ENCODE peak calls at places on chromosome 6, in nine cellular contexts. One of them, this sample, is unnamed.

GRCh38 chr6:128422200-128422599 is 98.2 kb downstream of the PTPRK start:
- DNase-seq in IMR-90: no peak
- DNase-seq in K562: no peak
- DNase-seq in HCT116: no peak
- DNase-seq in heart left ventricle: no peak
- DNase-seq in Peyer's patch: no peak
- DNase-seq in body of pancreas: no peak
- DNase-seq in lower leg skin: no peak
- DNase-seq in NB4: no peak
- DNase-seq in this sample: no peak

GRCh38 chr6:156427345-156427744 is 349.8 kb upstream of the ARID1B start:
- DNase-seq in IMR-90: peak
- DNase-seq in K562: no peak
- DNase-seq in HCT116: no peak
- DNase-seq in heart left ventricle: peak
- DNase-seq in Peyer's patch: no peak
- DNase-seq in body of pancreas: peak
- DNase-seq in lower leg skin: no peak
- DNase-seq in NB4: no peak
- DNase-seq in this sample: no peak

GRCh38 chr6:53347921-53348435 is 772 bp downstream of the ELOVL5 start:
- DNase-seq in IMR-90: peak
- DNase-seq in K562: peak
- DNase-seq in HCT116: no peak
- DNase-seq in heart left ventricle: peak
- DNase-seq in Peyer's patch: peak
- DNase-seq in body of pancreas: peak
- DNase-seq in lower leg skin: peak
- DNase-seq in NB4: peak
- DNase-seq in this sample: peak

GRCh38 chr6:56906752-56907151 is 48.2 kb upstream of the BEND6 start:
- DNase-seq in IMR-90: peak
- DNase-seq in K562: no peak
- DNase-seq in HCT116: no peak
- DNase-seq in heart left ventricle: no peak
- DNase-seq in Peyer's patch: no peak
- DNase-seq in body of pancreas: no peak
- DNase-seq in lower leg skin: no peak
- DNase-seq in NB4: no peak
- DNase-seq in this sample: no peak

GRCh38 chr6:17709476-17709875 is 2.8 kb upstream of the NUP153 start:
- DNase-seq in IMR-90: no peak
- DNase-seq in K562: no peak
- DNase-seq in HCT116: no peak
- DNase-seq in heart left ventricle: no peak
- DNase-seq in Peyer's patch: no peak
- DNase-seq in body of pancreas: no peak
- DNase-seq in lower leg skin: no peak
- DNase-seq in NB4: no peak
- DNase-seq in this sample: no peak

GRCh38 chr6:161079566-161080262 is 88.1 kb downstream of the MAP3K4 start:
- DNase-seq in IMR-90: peak
- DNase-seq in K562: no peak
- DNase-seq in HCT116: no peak
- DNase-seq in heart left ventricle: no peak
- DNase-seq in Peyer's patch: no peak
- DNase-seq in body of pancreas: no peak
- DNase-seq in lower leg skin: no peak
- DNase-seq in NB4: no peak
- DNase-seq in this sample: no peak

GRCh38 chr6:133568970-133569889 is 319.7 kb upstream of the TCF21 start:
- DNase-seq in IMR-90: peak
- DNase-seq in K562: peak
- DNase-seq in HCT116: peak
- DNase-seq in heart left ventricle: peak
- DNase-seq in Peyer's patch: no peak
- DNase-seq in body of pancreas: peak
- DNase-seq in lower leg skin: peak
- DNase-seq in NB4: peak
- DNase-seq in this sample: peak

GRCh38 chr6:16320533-16321340 is 82.3 kb downstream of the GMPR start:
- DNase-seq in IMR-90: peak
- DNase-seq in K562: no peak
- DNase-seq in HCT116: no peak
- DNase-seq in heart left ventricle: no peak
- DNase-seq in Peyer's patch: no peak
- DNase-seq in body of pancreas: no peak
- DNase-seq in lower leg skin: peak
- DNase-seq in NB4: no peak
- DNase-seq in this sample: no peak

GRCh38 chr6:36642913-36643817 is 35.3 kb upstream of the CDKN1A start:
- DNase-seq in IMR-90: peak
- DNase-seq in K562: no peak
- DNase-seq in HCT116: no peak
- DNase-seq in heart left ventricle: peak
- DNase-seq in Peyer's patch: peak
- DNase-seq in body of pancreas: peak
- DNase-seq in lower leg skin: peak
- DNase-seq in NB4: no peak
- DNase-seq in this sample: no peak

GRCh38 chr6:83884523-83884922 is 25.0 kb downstream of the CYB5R4 start:
- DNase-seq in IMR-90: peak
- DNase-seq in K562: peak
- DNase-seq in HCT116: peak
- DNase-seq in heart left ventricle: no peak
- DNase-seq in Peyer's patch: no peak
- DNase-seq in body of pancreas: no peak
- DNase-seq in lower leg skin: no peak
- DNase-seq in NB4: peak
- DNase-seq in this sample: peak

GRCh38 chr6:161189891-161190290 is 84.0 kb downstream of the AGPAT4 start:
- DNase-seq in IMR-90: no peak
- DNase-seq in K562: no peak
- DNase-seq in HCT116: no peak
- DNase-seq in heart left ventricle: no peak
- DNase-seq in Peyer's patch: no peak
- DNase-seq in body of pancreas: no peak
- DNase-seq in lower leg skin: no peak
- DNase-seq in NB4: no peak
- DNase-seq in this sample: no peak

GRCh38 chr6:131182991-131183425 is 47.7 kb downstream of the AKAP7 start:
- DNase-seq in IMR-90: peak
- DNase-seq in K562: no peak
- DNase-seq in HCT116: no peak
- DNase-seq in heart left ventricle: no peak
- DNase-seq in Peyer's patch: no peak
- DNase-seq in body of pancreas: peak
- DNase-seq in lower leg skin: no peak
- DNase-seq in NB4: peak
- DNase-seq in this sample: no peak

GRCh38 chr6:26613717-26614683 is 17.2 kb downstream of the ABT1 start:
- DNase-seq in IMR-90: no peak
- DNase-seq in K562: no peak
- DNase-seq in HCT116: no peak
- DNase-seq in heart left ventricle: no peak
- DNase-seq in Peyer's patch: no peak
- DNase-seq in body of pancreas: no peak
- DNase-seq in lower leg skin: no peak
- DNase-seq in NB4: no peak
- DNase-seq in this sample: no peak

GRCh38 chr6:136923116-136923953 is 1.2 kb downstream of the SLC35D3 start:
- DNase-seq in IMR-90: no peak
- DNase-seq in K562: no peak
- DNase-seq in HCT116: no peak
- DNase-seq in heart left ventricle: no peak
- DNase-seq in Peyer's patch: no peak
- DNase-seq in body of pancreas: no peak
- DNase-seq in lower leg skin: no peak
- DNase-seq in NB4: no peak
- DNase-seq in this sample: peak

GRCh38 chr6:31356946-31357466 is at the start of gene HLA-B:
- DNase-seq in IMR-90: peak
- DNase-seq in K562: no peak
- DNase-seq in HCT116: peak
- DNase-seq in heart left ventricle: peak
- DNase-seq in Peyer's patch: peak
- DNase-seq in body of pancreas: peak
- DNase-seq in lower leg skin: peak
- DNase-seq in NB4: peak
- DNase-seq in this sample: peak

GRCh38 chr6:51711876-51712275 is 375.5 kb downstream of the PKHD1 start:
- DNase-seq in IMR-90: no peak
- DNase-seq in K562: no peak
- DNase-seq in HCT116: no peak
- DNase-seq in heart left ventricle: no peak
- DNase-seq in Peyer's patch: no peak
- DNase-seq in body of pancreas: no peak
- DNase-seq in lower leg skin: no peak
- DNase-seq in NB4: no peak
- DNase-seq in this sample: no peak

GRCh38 chr6:32968770-32969684 is 633 bp downstream of the BRD2 start:
- DNase-seq in IMR-90: peak
- DNase-seq in K562: peak
- DNase-seq in HCT116: peak
- DNase-seq in heart left ventricle: peak
- DNase-seq in Peyer's patch: peak
- DNase-seq in body of pancreas: peak
- DNase-seq in lower leg skin: peak
- DNase-seq in NB4: peak
- DNase-seq in this sample: peak

GRCh38 chr6:139514819-139515218 is 140.4 kb upstream of the CITED2 start:
- DNase-seq in IMR-90: no peak
- DNase-seq in K562: no peak
- DNase-seq in HCT116: no peak
- DNase-seq in heart left ventricle: no peak
- DNase-seq in Peyer's patch: no peak
- DNase-seq in body of pancreas: no peak
- DNase-seq in lower leg skin: no peak
- DNase-seq in NB4: no peak
- DNase-seq in this sample: peak

GRCh38 chr6:16338577-16339262 is 100.3 kb downstream of the GMPR start:
- DNase-seq in IMR-90: peak
- DNase-seq in K562: no peak
- DNase-seq in HCT116: no peak
- DNase-seq in heart left ventricle: peak
- DNase-seq in Peyer's patch: no peak
- DNase-seq in body of pancreas: peak
- DNase-seq in lower leg skin: peak
- DNase-seq in NB4: no peak
- DNase-seq in this sample: no peak

GRCh38 chr6:107634147-107635057 is 144.5 kb downstream of the SOBP start:
- DNase-seq in IMR-90: no peak
- DNase-seq in K562: no peak
- DNase-seq in HCT116: no peak
- DNase-seq in heart left ventricle: no peak
- DNase-seq in Peyer's patch: no peak
- DNase-seq in body of pancreas: no peak
- DNase-seq in lower leg skin: no peak
- DNase-seq in NB4: no peak
- DNase-seq in this sample: no peak

GRCh38 chr6:147322299-147323162 is 118.3 kb downstream of the STXBP5 start:
- DNase-seq in IMR-90: peak
- DNase-seq in K562: no peak
- DNase-seq in HCT116: no peak
- DNase-seq in heart left ventricle: no peak
- DNase-seq in Peyer's patch: no peak
- DNase-seq in body of pancreas: peak
- DNase-seq in lower leg skin: no peak
- DNase-seq in NB4: peak
- DNase-seq in this sample: no peak
- TF ChIP-seq POLR2A in IMR-90: no peak
- TF ChIP-seq POLR2A in K562: no peak
- TF ChIP-seq POLR2A in HCT116: no peak
- TF ChIP-seq POLR2A in heart left ventricle: no peak
- TF ChIP-seq POLR2A in Peyer's patch: no peak
- TF ChIP-seq POLR2A in body of pancreas: no peak
- TF ChIP-seq POLR2A in lower leg skin: no peak
- TF ChIP-seq POLR2A in NB4: peak
- TF ChIP-seq POLR2A in this sample: no peak

DNA sequence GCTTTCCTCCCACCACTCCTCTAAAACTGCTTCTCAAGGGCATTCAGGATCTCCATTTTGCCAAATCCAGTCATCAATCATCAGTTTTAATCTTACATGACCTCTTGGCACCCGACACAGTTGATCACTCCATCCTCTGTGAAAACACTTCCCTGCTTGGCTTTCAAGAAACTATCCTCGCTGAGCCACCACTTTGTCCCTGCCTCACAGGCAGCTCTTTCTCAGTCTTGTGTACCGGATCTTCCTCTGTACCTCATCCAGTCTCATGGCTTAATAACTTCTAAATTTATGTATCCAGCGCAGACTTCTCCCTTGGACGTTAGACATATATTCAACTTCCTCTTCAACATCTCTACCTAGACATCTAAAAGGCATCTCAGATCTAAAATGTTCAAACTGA is 89.9 kb downstream of the BTBD9 start:
- DNase-seq in IMR-90: no peak
- DNase-seq in K562: no peak
- DNase-seq in HCT116: no peak
- DNase-seq in heart left ventricle: no peak
- DNase-seq in Peyer's patch: no peak
- DNase-seq in body of pancreas: no peak
- DNase-seq in lower leg skin: no peak
- DNase-seq in NB4: no peak
- DNase-seq in this sample: no peak
- TF ChIP-seq POLR2A in IMR-90: no peak
- TF ChIP-seq POLR2A in K562: no peak
- TF ChIP-seq POLR2A in HCT116: no peak
- TF ChIP-seq POLR2A in heart left ventricle: no peak
- TF ChIP-seq POLR2A in Peyer's patch: no peak
- TF ChIP-seq POLR2A in body of pancreas: no peak
- TF ChIP-seq POLR2A in lower leg skin: no peak
- TF ChIP-seq POLR2A in NB4: no peak
- TF ChIP-seq POLR2A in this sample: no peak

GRCh38 chr6:27836783-27837635 is 75.2 kb downstream of the OR2B2 start:
- DNase-seq in IMR-90: peak
- DNase-seq in K562: peak
- DNase-seq in HCT116: peak
- DNase-seq in heart left ventricle: peak
- DNase-seq in Peyer's patch: peak
- DNase-seq in body of pancreas: peak
- DNase-seq in lower leg skin: peak
- DNase-seq in NB4: peak
- DNase-seq in this sample: peak
- TF ChIP-seq POLR2A in IMR-90: peak
- TF ChIP-seq POLR2A in K562: peak
- TF ChIP-seq POLR2A in HCT116: peak
- TF ChIP-seq POLR2A in heart left ventricle: peak
- TF ChIP-seq POLR2A in Peyer's patch: peak
- TF ChIP-seq POLR2A in body of pancreas: peak
- TF ChIP-seq POLR2A in lower leg skin: no peak
- TF ChIP-seq POLR2A in NB4: peak
- TF ChIP-seq POLR2A in this sample: peak

DNA sequence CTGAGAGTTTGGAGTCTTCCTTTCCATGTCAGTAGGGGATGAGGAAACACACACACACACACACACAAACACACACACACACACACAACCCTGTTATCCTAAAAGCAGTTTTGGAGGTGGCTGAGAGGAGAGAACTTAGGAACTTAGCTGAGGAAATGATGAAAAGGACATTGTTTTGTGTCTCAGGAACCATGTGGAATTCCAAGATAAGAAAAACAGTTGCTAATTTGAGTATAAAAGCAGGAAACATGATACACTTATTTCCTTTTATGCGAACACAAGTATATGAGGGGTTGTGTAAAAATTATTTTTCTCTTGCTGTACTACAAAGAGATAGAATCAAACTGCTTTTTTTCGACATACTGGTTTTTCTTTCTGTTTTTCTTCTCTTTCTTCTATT is at the start of gene MYCT1:
- DNase-seq in IMR-90: peak
- DNase-seq in K562: no peak
- DNase-seq in HCT116: no peak
- DNase-seq in heart left ventricle: peak
- DNase-seq in Peyer's patch: no peak
- DNase-seq in body of pancreas: no peak
- DNase-seq in lower leg skin: no peak
- DNase-seq in NB4: no peak
- DNase-seq in this sample: no peak
- TF ChIP-seq POLR2A in IMR-90: no peak
- TF ChIP-seq POLR2A in K562: no peak
- TF ChIP-seq POLR2A in HCT116: no peak
- TF ChIP-seq POLR2A in heart left ventricle: peak
- TF ChIP-seq POLR2A in Peyer's patch: no peak
- TF ChIP-seq POLR2A in body of pancreas: no peak
- TF ChIP-seq POLR2A in lower leg skin: no peak
- TF ChIP-seq POLR2A in NB4: no peak
- TF ChIP-seq POLR2A in this sample: no peak

This sample was measured in erythroblast.